ENCODE peak calls at places on chromosomes 11 and 22, in five cellular contexts. One of them, this sample, is unnamed.

GRCh38 chr22:44394246-44395115 is 81.7 kb upstream of the SHISAL1 start:
- DNase-seq in EH: no peak
- DNase-seq in foreskin fibroblast: no peak
- DNase-seq in activated CD4-positive, alpha-beta T cell treated with anti-CD3 and anti-CD28 coated beads for 48 hours: no peak
- DNase-seq in AG08396: no peak
- DNase-seq in this sample: no peak

GRCh38 chr11:12160680-12161079 is 50.3 kb downstream of the MICAL2 start:
- DNase-seq in EH: peak
- DNase-seq in foreskin fibroblast: no peak
- DNase-seq in activated CD4-positive, alpha-beta T cell treated with anti-CD3 and anti-CD28 coated beads for 48 hours: no peak
- DNase-seq in AG08396: no peak
- DNase-seq in this sample: no peak

GRCh38 chr11:18332891-18333290 is 10.5 kb downstream of the GTF2H1 start:
- DNase-seq in EH: no peak
- DNase-seq in foreskin fibroblast: no peak
- DNase-seq in activated CD4-positive, alpha-beta T cell treated with anti-CD3 and anti-CD28 coated beads for 48 hours: no peak
- DNase-seq in AG08396: no peak
- DNase-seq in this sample: no peak

GRCh38 chr11:64436025-64436424 is 77.1 kb downstream of the RPS6KA4 start:
- DNase-seq in EH: no peak
- DNase-seq in foreskin fibroblast: no peak
- DNase-seq in activated CD4-positive, alpha-beta T cell treated with anti-CD3 and anti-CD28 coated beads for 48 hours: no peak
- DNase-seq in AG08396: no peak
- DNase-seq in this sample: no peak

GRCh38 chr11:75577198-75577597 is 15.1 kb downstream of the SERPINH1 start:
- DNase-seq in EH: peak
- DNase-seq in foreskin fibroblast: no peak
- DNase-seq in activated CD4-positive, alpha-beta T cell treated with anti-CD3 and anti-CD28 coated beads for 48 hours: peak
- DNase-seq in AG08396: peak
- DNase-seq in this sample: no peak

GRCh38 chr11:101188801-101189200 is 59.2 kb upstream of the PGR start:
- DNase-seq in EH: no peak
- DNase-seq in foreskin fibroblast: no peak
- DNase-seq in activated CD4-positive, alpha-beta T cell treated with anti-CD3 and anti-CD28 coated beads for 48 hours: no peak
- DNase-seq in AG08396: no peak
- DNase-seq in this sample: no peak

GRCh38 chr11:132126973-132127900 is 756.8 kb downstream of the NTM start:
- DNase-seq in EH: peak
- DNase-seq in foreskin fibroblast: peak
- DNase-seq in activated CD4-positive, alpha-beta T cell treated with anti-CD3 and anti-CD28 coated beads for 48 hours: no peak
- DNase-seq in AG08396: peak
- DNase-seq in this sample: no peak

GRCh38 chr22:23565288-23565941 is 14.7 kb downstream of the IGLL1 start:
- DNase-seq in EH: peak
- DNase-seq in foreskin fibroblast: no peak
- DNase-seq in activated CD4-positive, alpha-beta T cell treated with anti-CD3 and anti-CD28 coated beads for 48 hours: peak
- DNase-seq in AG08396: no peak
- DNase-seq in this sample: no peak

GRCh38 chr22:46538816-46539163 is 1.4 kb upstream of the CELSR1 start:
- DNase-seq in EH: peak
- DNase-seq in foreskin fibroblast: peak
- DNase-seq in activated CD4-positive, alpha-beta T cell treated with anti-CD3 and anti-CD28 coated beads for 48 hours: peak
- DNase-seq in AG08396: peak
- DNase-seq in this sample: no peak